ENCODE peak calls at places on chromosomes 12 and 14, in seven cellular contexts. A is NCI-H2081; X is foreskin fibroblast; U is CD8-positive, alpha-beta memory T cell; Y is HEK293T; J is epithelial cell of esophagus; L is fibroblast of the conjunctiva. B is an unnamed sample.

GRCh38 chr14:73728106-73729014 is 14.2 kb upstream of the PNMA1 start:
- DNase-seq in A (peak), X (peak), U (peak), Y (peak), J (peak), L (peak), B (peak)

GRCh38 chr12:42144174-42144423 is 575 bp downstream of the GXYLT1 start:
- DNase-seq in A (no peak), X (no peak), U (no peak), Y (no peak), J (no peak), L (no peak), B (peak)

GRCh38 chr14:102875652-102876051 is 46.8 kb upstream of the AMN start:
- DNase-seq in A (no peak), X (no peak), U (no peak), Y (no peak), J (no peak), L (no peak), B (no peak)

GRCh38 chr12:7130791-7131501 is 775 bp downstream of the CLSTN3 start:
- DNase-seq in A (peak), X (no peak), U (peak), Y (peak), J (peak), L (no peak), B (peak)

GRCh38 chr14:104510794-104511611 is 68.6 kb upstream of the C14orf180 start:
- DNase-seq in A (no peak), X (no peak), U (no peak), Y (no peak), J (no peak), L (no peak), B (no peak)

GRCh38 chr14:66056926-66057552 is 429.1 kb upstream of the CCDC196 start:
- DNase-seq in A (no peak), X (no peak), U (no peak), Y (no peak), J (no peak), L (no peak), B (no peak)

GRCh38 chr12:80821513-80822000 is 104.8 kb downstream of the MYF5 start:
- DNase-seq in A (no peak), X (no peak), U (no peak), Y (no peak), J (no peak), L (no peak), B (no peak)

GRCh38 chr14:22471545-22472121 is 117.4 kb downstream of the DAD1 start:
- DNase-seq in A (no peak), X (peak), U (no peak), Y (peak), J (peak), L (no peak), B (peak)

GRCh38 chr12:56987551-56988053 is 18.7 kb downstream of the ZBTB39 start:
- DNase-seq in A (peak), X (peak), U (peak), Y (peak), J (peak), L (peak), B (peak)

GRCh38 chr12:53049582-53050318 is at the start of gene TNS2:
- DNase-seq in A (peak), X (peak), U (no peak), Y (no peak), J (peak), L (no peak), B (peak)

GRCh38 chr14:81537193-81537592 is 3.5 kb upstream of the SEL1L start:
- DNase-seq in A (no peak), X (no peak), U (no peak), Y (no peak), J (peak), L (no peak), B (no peak)

B was measured in NCI-H82.